ENCODE peak calls at places on chromosome 1, in nine cellular contexts. H, A, Z, B, X, T, N, V and F are unnamed samples.

GRCh38 chr1:117825414-117825813 is 104.0 kb downstream of the GDAP2 start:
- DNase-seq in H (peak), A (no peak), Z (peak), B (peak), X (no peak), T (no peak), N (no peak), V (peak), F (no peak)

GRCh38 chr1:168497376-168497952 is 46.3 kb downstream of the XCL2 start:
- DNase-seq in H (peak), A (no peak), Z (no peak), B (no peak), X (no peak), T (no peak), N (no peak), V (no peak), F (no peak)

GRCh38 chr1:100353073-100353801 is 931 bp downstream of the CDC14A start:
- DNase-seq in H (peak), A (no peak), Z (peak), B (peak), X (no peak), T (peak), N (peak), V (peak), F (peak)

GRCh38 chr1:218985424-218985823 is 188.3 kb upstream of the LYPLAL1 start:
- DNase-seq in H (no peak), A (no peak), Z (no peak), B (no peak), X (no peak), T (no peak), N (no peak), V (no peak), F (no peak)

GRCh38 chr1:228283476-228284147 is 75.8 kb downstream of the OBSCN start:
- DNase-seq in H (no peak), A (no peak), Z (no peak), B (no peak), X (no peak), T (no peak), N (no peak), V (no peak), F (no peak)

GRCh38 chr1:157849229-157849875 is 7.7 kb upstream of the CD5L start:
- DNase-seq in H (no peak), A (no peak), Z (no peak), B (no peak), X (no peak), T (no peak), N (no peak), V (no peak), F (no peak)

GRCh38 chr1:66831529-66832239 is 30.6 kb upstream of the INSL5 start:
- DNase-seq in H (peak), A (no peak), Z (no peak), B (peak), X (no peak), T (no peak), N (no peak), V (no peak), F (no peak)

GRCh38 chr1:185213086-185213485 is 56.1 kb downstream of the SWT1 start:
- DNase-seq in H (no peak), A (no peak), Z (peak), B (peak), X (no peak), T (no peak), N (no peak), V (no peak), F (no peak)

GRCh38 chr1:203590559-203590958 is 36.1 kb upstream of the ATP2B4 start:
- DNase-seq in H (peak), A (no peak), Z (peak), B (peak), X (no peak), T (no peak), N (no peak), V (no peak), F (no peak)

GRCh38 chr1:40309374-40310128 is 7.5 kb downstream of the COL9A2 start:
- DNase-seq in H (no peak), A (no peak), Z (no peak), B (no peak), X (no peak), T (no peak), N (peak), V (no peak), F (no peak)

GRCh38 chr1:108533351-108534083 is 26.4 kb upstream of the EEIG2 start:
- DNase-seq in H (no peak), A (no peak), Z (no peak), B (no peak), X (no peak), T (peak), N (no peak), V (no peak), F (no peak)